ENCODE peak calls at places on chromosomes 13 and 19, in nine cellular contexts. L is AG08395; B is T-helper 1 cell; A is HFF-Myc; D is fibroblast of the aortic adventitia; U is mucosa of descending colon; Z is activated CD4-positive, alpha-beta T cell treated with anti-CD3 and anti-CD28 coated beads, Interleukin-2, amount 50 U/mL, for 24 hours; C is ovary; S is EH. F is an unnamed sample.

GRCh38 chr19:42197375-42197817 is 20.1 kb downstream of the DEDD2 start:
- DNase-seq in L (no peak), B (no peak), A (no peak), D (no peak), U (peak), Z (no peak), C (no peak), S (no peak), F (no peak)

GRCh38 chr19:7200739-7201138 is 93.5 kb downstream of the INSR start:
- DNase-seq in L (no peak), B (no peak), A (no peak), D (no peak), U (no peak), Z (no peak), C (no peak), S (no peak), F (no peak)

GRCh38 chr13:113882716-113883115 is 18.8 kb upstream of the GAS6 start:
- DNase-seq in L (no peak), B (no peak), A (no peak), D (no peak), U (no peak), Z (no peak), C (no peak), S (no peak), F (no peak)

GRCh38 chr13:27446986-27447583 is 3.3 kb downstream of the MTIF3 start:
- DNase-seq in L (no peak), B (peak), A (no peak), D (no peak), U (no peak), Z (no peak), C (no peak), S (no peak), F (no peak)

GRCh38 chr19:4568884-4569283 is 9.4 kb upstream of the SEMA6B start:
- DNase-seq in L (no peak), B (no peak), A (no peak), D (no peak), U (no peak), Z (no peak), C (no peak), S (no peak), F (no peak)

GRCh38 chr19:39969681-39970423 is 1.1 kb upstream of the PSMC4 start:
- DNase-seq in L (no peak), B (no peak), A (no peak), D (no peak), U (no peak), Z (no peak), C (no peak), S (no peak), F (no peak)

GRCh38 chr19:13262450-13262849 is 112.2 kb downstream of the IER2 start:
- DNase-seq in L (peak), B (peak), A (peak), D (peak), U (peak), Z (no peak), C (no peak), S (peak), F (no peak)

GRCh38 chr19:34963531-34964406 is at the start of gene ZNF792:
- DNase-seq in L (peak), B (peak), A (no peak), D (peak), U (peak), Z (no peak), C (peak), S (peak), F (peak)

GRCh38 chr19:19524053-19524452 is 4.7 kb upstream of the YJEFN3 start:
- DNase-seq in L (no peak), B (no peak), A (no peak), D (no peak), U (no peak), Z (no peak), C (no peak), S (no peak), F (no peak)

GRCh38 chr13:71712988-71713653 is 153.9 kb downstream of the DACH1 start:
- DNase-seq in L (no peak), B (no peak), A (no peak), D (no peak), U (peak), Z (no peak), C (no peak), S (no peak), F (no peak)

GRCh38 chr19:49881672-49882394 is 4.3 kb downstream of the TBC1D17 start:
- DNase-seq in L (no peak), B (no peak), A (no peak), D (no peak), U (no peak), Z (no peak), C (peak), S (peak), F (no peak)

GRCh38 chr19:44356383-44357111 is at the start of gene ZNF112:
- DNase-seq in L (peak), B (no peak), A (peak), D (peak), U (peak), Z (no peak), C (peak), S (peak), F (peak)

GRCh38 chr19:49366110-49366509 is 2.4 kb downstream of the DKKL1 start:
- DNase-seq in L (no peak), B (no peak), A (no peak), D (no peak), U (no peak), Z (no peak), C (no peak), S (no peak), F (no peak)

GRCh38 chr13:45108716-45109706 is 11.3 kb upstream of the GTF2F2 start:
- DNase-seq in L (peak), B (no peak), A (no peak), D (no peak), U (no peak), Z (no peak), C (no peak), S (no peak), F (peak)

GRCh38 chr13:26517931-26518330 is 39.6 kb upstream of the WASF3 start:
- DNase-seq in L (no peak), B (no peak), A (no peak), D (no peak), U (peak), Z (no peak), C (no peak), S (no peak), F (no peak)

GRCh38 chr19:9178901-9179300 is at the start of gene OR7D2:
- DNase-seq in L (no peak), B (no peak), A (no peak), D (no peak), U (no peak), Z (no peak), C (no peak), S (no peak), F (no peak)

GRCh38 chr19:45782820-45783785 is 813 bp upstream of the DMPK start:
- DNase-seq in L (peak), B (no peak), A (no peak), D (peak), U (no peak), Z (no peak), C (peak), S (peak), F (no peak)